ENCODE peak calls at places on chromosome 13, in ten cellular contexts. Y is fibroblast of lung, X is WERI-Rb-1, J is GM12878, Z is OCI-LY7, F is colonic mucosa, A is pancreas, H is stomach, B is thyroid gland, W is tibial artery. D is an unnamed sample.
A peak's percentile ranks its signal among the peaks of the same experiment; 100 is the strongest.

GRCh38 chr13:106661236-106661635 is 93.3 kb upstream of the ARGLU1 start:
- DNase-seq in H (no peak), J (no peak), X (no peak), A (no peak), Y (no peak), F (no peak), W (no peak), Z (no peak), B (no peak), D (no peak)

GRCh38 chr13:32228330-32229041 is 86.7 kb downstream of the ZAR1L start:
- DNase-seq in A (no peak), F (no peak), W (no peak), X (peak; percentile 24), B (no peak), Z (no peak), H (no peak), Y (peak; percentile 76), J (no peak), D (no peak)

GRCh38 chr13:51324714-51325440 is 14.6 kb upstream of the SERPINE3 start:
- DNase-seq in A (no peak), B (no peak), J (no peak), Z (no peak), W (no peak), X (no peak), Y (no peak), H (no peak), F (no peak), D (no peak)

GRCh38 chr13:99041337-99041736 is 63.5 kb upstream of the DOCK9 start:
- DNase-seq in B (no peak), H (no peak), J (no peak), F (no peak), X (no peak), A (no peak), Y (peak; percentile 50), W (no peak), Z (no peak), D (no peak)

GRCh38 chr13:31424130-31424729 is 224.5 kb downstream of the B3GLCT start:
- DNase-seq in Z (peak; percentile 88), A (peak; percentile 44), H (peak; percentile 78), J (peak; percentile 13), W (peak; percentile 86), F (peak; percentile 74), X (peak; percentile 60), B (peak; percentile 83), Y (peak; percentile 66), D (peak; percentile 72)

GRCh38 chr13:98453254-98453843 is 123.6 kb downstream of the STK24 start:
- DNase-seq in W (no peak), J (no peak), B (no peak), H (no peak), Z (no peak), X (no peak), F (no peak), Y (no peak), A (no peak), D (no peak)

GRCh38 chr13:113904411-113904810 is 40.5 kb upstream of the GAS6 start:
- DNase-seq in H (peak; percentile 67), J (no peak), A (peak; percentile 25), X (peak; percentile 88), Z (no peak), F (peak; percentile 44), W (peak; percentile 75), Y (no peak), B (peak; percentile 21), D (no peak)

GRCh38 chr13:41955605-41956004 is 5.3 kb downstream of the VWA8 start:
- DNase-seq in W (no peak), Y (no peak), X (no peak), H (no peak), Z (no peak), B (no peak), A (no peak), F (no peak), J (no peak), D (no peak)

GRCh38 chr13:113552786-113553540 is 31.6 kb upstream of the TFDP1 start:
- DNase-seq in F (peak; percentile 13), Y (no peak), A (no peak), J (no peak), X (peak; percentile 6), H (peak; percentile 7), Z (no peak), W (peak; percentile 38), B (no peak), D (peak; percentile 18)

GRCh38 chr13:80037505-80037888 is 303.4 kb downstream of the SPRY2 start:
- DNase-seq in Y (peak; percentile 95), H (no peak), F (no peak), A (no peak), B (no peak), Z (no peak), J (no peak), X (no peak), W (no peak), D (no peak)

DNA sequence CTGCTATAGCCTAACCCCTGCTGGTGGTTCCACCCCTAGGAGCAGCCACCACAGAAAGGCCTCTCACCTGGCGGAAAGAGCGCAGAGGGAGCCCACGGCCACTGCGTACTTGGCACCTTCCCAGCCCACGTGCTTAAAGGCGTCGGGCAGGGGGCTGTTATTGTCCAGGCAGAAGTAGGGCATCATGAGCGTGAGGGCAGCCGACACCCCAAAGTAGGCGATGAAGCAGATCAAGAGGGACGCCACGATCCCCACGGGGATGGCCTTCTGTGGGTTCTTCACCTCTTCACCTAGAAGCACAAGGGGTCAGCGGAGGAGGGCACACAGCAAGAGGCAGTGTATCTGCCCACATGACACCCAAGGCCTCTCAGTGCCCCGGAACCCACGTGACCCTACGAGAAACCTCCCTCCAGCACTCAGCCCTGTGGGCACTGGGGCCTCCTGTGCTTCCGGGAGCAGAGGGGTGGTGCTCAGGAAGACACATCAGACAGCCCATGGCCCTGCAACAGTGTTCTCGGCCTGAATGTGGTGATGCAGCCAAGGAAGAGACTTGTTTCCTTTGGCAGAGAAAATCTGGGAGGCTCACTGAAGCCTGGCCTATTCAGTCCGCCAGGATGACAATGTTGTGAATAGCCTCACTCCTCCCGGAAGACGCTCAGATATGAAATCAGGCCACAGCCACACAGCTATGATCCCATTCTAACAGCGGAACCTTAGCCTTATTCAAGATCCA is 72.1 kb downstream of the SLC7A1 start:
- DNase-seq in F (no peak), Y (peak; percentile 72), J (no peak), B (no peak), Z (no peak), H (no peak), W (peak; percentile 86), A (no peak), X (no peak), D (no peak)
- H3K36me3 ChIP-seq in F (no peaks in the 10 kb centered on the region), Y (peaks cover 11% of the 10 kb centered on the region), J (peaks cover 27% of the 10 kb centered on the region), B (no peaks in the 10 kb centered on the region), Z (peaks cover 99% of the 10 kb centered on the region), H (peaks cover 20% of the 10 kb centered on the region), W (peaks cover 22% of the 10 kb centered on the region), A (peaks cover 6% of the 10 kb centered on the region), X (peaks cover 6% of the 10 kb centered on the region), D (no peaks in the 10 kb centered on the region)

DNA sequence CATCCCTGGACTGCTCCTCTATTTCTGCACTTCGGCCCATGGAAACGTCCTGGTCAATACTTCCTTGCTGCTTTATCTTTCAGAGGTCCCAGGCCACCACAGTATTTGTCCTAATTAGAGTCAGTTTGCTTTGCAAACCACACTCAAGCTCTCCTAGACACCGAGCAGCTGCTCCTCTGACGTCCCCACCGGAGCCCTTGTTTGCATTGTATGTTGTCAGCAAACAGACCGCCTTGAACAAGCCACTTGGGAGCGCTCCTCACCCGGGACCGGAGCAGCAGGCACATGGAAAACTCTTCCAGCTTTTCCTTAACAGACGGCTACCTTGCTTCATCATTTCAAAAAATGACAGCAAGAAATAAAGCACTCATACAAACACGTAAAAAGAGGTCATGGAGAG is 51.5 kb upstream of the GTF3A start:
- DNase-seq in J (no peak), W (no peak), Z (no peak), X (peak; percentile 73), B (no peak), F (peak; percentile 76), H (peak; percentile 80), Y (no peak), A (peak; percentile 87), D (peak; percentile 78)
- TF ChIP-seq CTCF in J (no peak), W (no peak), Z (no peak), X (peak; percentile 59), B (no peak), F (no peak), H (no peak), Y (no peak), A (no peak), D (no peak)

GRCh38 chr13:111291908-111292307 is 28.5 kb upstream of the TEX29 start:
- DNase-seq in F (no peak), A (no peak), B (no peak), W (no peak), J (no peak), H (no peak), Y (no peak), Z (no peak), X (no peak), D (no peak)

GRCh38 chr13:111286162-111286561 is 34.3 kb upstream of the TEX29 start:
- DNase-seq in Y (no peak), B (no peak), W (no peak), H (no peak), J (no peak), X (no peak), Z (no peak), F (no peak), A (no peak), D (no peak)

GRCh38 chr13:111289251-111289650 is 31.2 kb upstream of the TEX29 start:
- DNase-seq in W (no peak), H (no peak), Y (no peak), Z (no peak), X (no peak), B (no peak), F (no peak), A (no peak), J (no peak), D (no peak)

GRCh38 chr13:111287201-111287600 is 33.2 kb upstream of the TEX29 start:
- DNase-seq in W (no peak), J (no peak), A (no peak), Y (no peak), Z (no peak), F (no peak), X (no peak), B (no peak), H (no peak), D (no peak)

DNA sequence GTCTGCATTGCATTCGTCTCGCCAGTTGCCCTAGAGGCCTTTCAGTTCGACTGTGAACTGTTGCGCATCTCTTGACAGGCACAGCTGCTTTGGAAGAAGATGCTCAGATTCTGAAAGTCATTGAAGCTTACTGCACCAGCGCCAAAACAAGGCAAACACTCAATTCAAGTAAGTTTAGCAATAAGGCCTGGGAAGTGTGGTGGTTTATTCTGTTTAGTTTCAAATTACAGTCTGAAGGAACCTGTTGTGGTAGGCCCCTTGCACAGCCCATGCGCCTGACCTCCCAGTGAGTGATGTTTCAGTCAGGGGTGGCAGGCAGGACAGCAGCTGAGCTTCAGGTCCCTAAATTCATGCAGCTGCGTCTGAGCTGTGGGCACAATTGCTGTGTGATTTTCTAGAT is 32.2 kb upstream of the TEX29 start:
- DNase-seq in J (no peak), W (no peak), F (no peak), B (no peak), X (no peak), Y (no peak), Z (no peak), A (no peak), H (no peak), D (no peak)
- H3K36me3 ChIP-seq in J (peaks cover 25% of the 10 kb centered on the region), W (peaks cover 70% of the 10 kb centered on the region), F (peaks cover 23% of the 10 kb centered on the region), B (peaks cover 67% of the 10 kb centered on the region), X (peaks cover 72% of the 10 kb centered on the region), Y (peaks cover 23% of the 10 kb centered on the region), Z (peaks cover 64% of the 10 kb centered on the region), A (no peaks in the 10 kb centered on the region), H (peaks cover 72% of the 10 kb centered on the region), D (no peaks in the 10 kb centered on the region)

DNA sequence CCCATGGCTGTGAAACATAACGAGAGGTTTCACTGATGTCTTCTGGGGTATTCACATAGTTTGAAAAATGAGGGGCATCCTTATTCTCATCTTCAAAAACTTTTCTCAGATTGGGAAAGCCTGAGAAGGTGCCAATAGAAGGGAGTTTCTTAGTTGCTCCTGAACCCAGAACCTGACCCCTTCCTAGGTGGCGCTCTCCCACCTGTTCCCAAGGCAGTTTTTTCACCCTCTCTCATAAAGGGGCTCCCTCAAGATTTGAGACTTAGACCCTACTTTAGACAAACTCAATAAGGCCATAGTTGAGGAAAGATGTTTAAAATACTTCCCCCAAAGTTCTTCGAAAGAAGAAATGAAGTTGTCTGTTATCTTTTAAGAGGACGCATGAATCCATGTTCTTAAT is 142.2 kb downstream of the FGF9 start:
- DNase-seq in H (no peak), W (no peak), B (no peak), F (no peak), Z (no peak), Y (no peak), X (no peak), J (no peak), A (no peak), D (no peak)
- TF ChIP-seq CTCF in H (no peak), W (no peak), B (no peak), F (no peak), Z (peak; percentile 65), Y (no peak), X (no peak), J (peak; percentile 5), A (no peak), D (no peak)

D was measured in left lung.